ENCODE peak calls at places on chromosomes 13 and 19, in ten cellular contexts. V is kidney tubule cell; F is RPMI8226; C is progenitor cell of endocrine pancreas; S is NCI-H1048; Y is SJSA1; D is BJ; J is NCI-H748 treated with DMSO at 0.1 percent for 48 hours; Q is mesothelial cell of epicardium; X is activated CD4-positive, CD25-positive, alpha-beta regulatory T cell treated with anti-CD3 and anti-CD28 coated beads, Interleukin-2, amount 50 U/mL, for 72 hours. P is an unnamed sample.

GRCh38 chr19:35162471-35163326 is 8.2 kb downstream of the FXYD5 start:
- DNase-seq in V (peak; percentile 66), S (no peak), C (no peak), F (no peak), D (no peak), Y (no peak), X (no peak), J (no peak), Q (no peak), P (no peak)

GRCh38 chr13:20351279-20352022 is 119.3 kb upstream of the GJB6 start:
- DNase-seq in C (no peak), J (no peak), Y (peak; percentile 44), D (no peak), S (no peak), V (peak; percentile 26), F (no peak), Q (no peak), X (no peak), P (no peak)

GRCh38 chr19:1084024-1084868 is 10.9 kb downstream of the POLR2E start:
- DNase-seq in X (no peak), Y (no peak), D (no peak), J (no peak), C (no peak), V (peak; percentile 77), S (no peak), F (no peak), Q (no peak), P (no peak)

GRCh38 chr19:53132231-53132991 is at the start of gene ZNF415:
- DNase-seq in V (peak; percentile 79), X (peak; percentile 70), S (peak; percentile 75), J (peak; percentile 92), Y (peak; percentile 85), D (peak; percentile 9), C (peak; percentile 81), Q (peak; percentile 83), F (peak; percentile 84), P (peak; percentile 89)

GRCh38 chr13:44219808-44220544 is 153.6 kb upstream of the SERP2 start:
- DNase-seq in X (no peak), D (no peak), V (peak; percentile 26), S (no peak), C (no peak), F (no peak), Y (no peak), Q (no peak), J (no peak), P (no peak)

GRCh38 chr13:30334663-30335386 is 27.5 kb upstream of the KATNAL1 start:
- DNase-seq in D (no peak), V (peak; percentile 28), Y (no peak), Q (no peak), S (peak; percentile 6), C (no peak), F (peak; percentile 50), J (peak; percentile 85), X (no peak), P (no peak)

GRCh38 chr13:27005556-27005955 is 166.1 kb downstream of the USP12 start:
- DNase-seq in J (no peak), C (no peak), F (no peak), Q (no peak), D (no peak), V (no peak), S (no peak), Y (no peak), X (no peak), P (no peak)

GRCh38 chr19:850221-850978 is 1.7 kb upstream of the ELANE start:
- DNase-seq in X (no peak), J (no peak), C (no peak), F (peak; percentile 56), S (no peak), Y (peak; percentile 69), D (peak; percentile 75), Q (no peak), V (peak; percentile 21), P (peak; percentile 96)

GRCh38 chr19:16205205-16206045 is 7.7 kb downstream of the AP1M1 start:
- DNase-seq in J (no peak), V (no peak), C (no peak), D (no peak), X (no peak), Q (no peak), Y (no peak), S (no peak), F (no peak), P (peak; percentile 13)

GRCh38 chr19:39941615-39942507 is 7.4 kb upstream of the FCGBP start:
- DNase-seq in S (no peak), V (peak; percentile 76), X (no peak), D (no peak), Y (no peak), F (peak; percentile 69), C (no peak), J (no peak), Q (no peak), P (no peak)

GRCh38 chr19:45130888-45131615 is 29.7 kb downstream of the NKPD1 start:
- DNase-seq in Q (no peak), F (peak; percentile 31), D (no peak), S (no peak), V (peak; percentile 66), X (no peak), Y (no peak), C (no peak), J (peak; percentile 87), P (no peak)

P was measured in psoas muscle.